ENCODE peak calls at places on chromosomes 3 and 15, in six cellular contexts. J is lung; Q is CD8-positive, alpha-beta T cell; C is uterus; Z is AG10803; W is lower lobe of right lung. P is an unnamed sample.

GRCh38 chr15:59741274-59741906 is 52.3 kb upstream of the BNIP2 start:
- DNase-seq in J (no peak), Q (no peak), C (no peak), Z (peak; percentile 9), W (no peak), P (no peak)

GRCh38 chr15:78763796-78764241 is 47.4 kb downstream of the ADAMTS7 start:
- DNase-seq in J (no peak), Q (no peak), C (peak; percentile 9), Z (no peak), W (peak; percentile 43), P (no peak)

GRCh38 chr15:62545392-62546227 is 380.5 kb upstream of the C2CD4B start:
- DNase-seq in J (peak; percentile 34), Q (no peak), C (peak; percentile 41), Z (peak; percentile 90), W (no peak), P (no peak)

GRCh38 chr3:46293991-46294833 is 52.0 kb downstream of the CCR3 start:
- DNase-seq in J (no peak), Q (no peak), C (no peak), Z (no peak), W (no peak), P (no peak)

GRCh38 chr3:17765819-17766472 is 23.5 kb upstream of the TBC1D5 start:
- DNase-seq in J (no peak), Q (no peak), C (no peak), Z (no peak), W (no peak), P (no peak)

GRCh38 chr3:179666436-179667035 is 13.7 kb downstream of the USP13 start:
- DNase-seq in J (peak; percentile 80), Q (no peak), C (no peak), Z (peak; percentile 31), W (peak; percentile 81), P (no peak)

GRCh38 chr3:156233875-156234274 is 113.5 kb downstream of the KCNAB1 start:
- DNase-seq in J (no peak), Q (no peak), C (no peak), Z (peak; percentile 41), W (no peak), P (peak; percentile 19)

GRCh38 chr15:38598749-38599148 is 34.1 kb upstream of the RASGRP1 start:
- DNase-seq in J (no peak), Q (no peak), C (no peak), Z (no peak), W (no peak), P (no peak)

GRCh38 chr15:77541421-77542181 is 91.1 kb downstream of the LINGO1 start:
- DNase-seq in J (peak; percentile 36), Q (no peak), C (no peak), Z (peak; percentile 76), W (peak; percentile 67), P (no peak)

GRCh38 chr15:65790692-65791334 is 1.3 kb downstream of the DENND4A start:
- DNase-seq in J (no peak), Q (no peak), C (no peak), Z (no peak), W (no peak), P (no peak)

GRCh38 chr3:186959029-186959624 is 28.8 kb downstream of the ST6GAL1 start:
- DNase-seq in J (no peak), Q (no peak), C (no peak), Z (no peak), W (no peak), P (no peak)

GRCh38 chr15:80639168-80639555 is 55.9 kb upstream of the ABHD17C start:
- DNase-seq in J (no peak), Q (no peak), C (no peak), Z (no peak), W (no peak), P (no peak)

GRCh38 chr3:45940004-45940780 is 3.1 kb upstream of the CXCR6 start:
- DNase-seq in J (no peak), Q (no peak), C (no peak), Z (no peak), W (no peak), P (no peak)

GRCh38 chr15:74270155-74270554 is 34.0 kb downstream of the CCDC33 start:
- DNase-seq in J (no peak), Q (no peak), C (no peak), Z (no peak), W (no peak), P (no peak)

GRCh38 chr3:39750677-39751076 is 58.7 kb upstream of the MYRIP start:
- DNase-seq in J (no peak), Q (no peak), C (no peak), Z (no peak), W (no peak), P (no peak)

GRCh38 chr3:39748002-39748401 is 61.4 kb upstream of the MYRIP start:
- DNase-seq in J (no peak), Q (no peak), C (no peak), Z (no peak), W (no peak), P (no peak)

DNA sequence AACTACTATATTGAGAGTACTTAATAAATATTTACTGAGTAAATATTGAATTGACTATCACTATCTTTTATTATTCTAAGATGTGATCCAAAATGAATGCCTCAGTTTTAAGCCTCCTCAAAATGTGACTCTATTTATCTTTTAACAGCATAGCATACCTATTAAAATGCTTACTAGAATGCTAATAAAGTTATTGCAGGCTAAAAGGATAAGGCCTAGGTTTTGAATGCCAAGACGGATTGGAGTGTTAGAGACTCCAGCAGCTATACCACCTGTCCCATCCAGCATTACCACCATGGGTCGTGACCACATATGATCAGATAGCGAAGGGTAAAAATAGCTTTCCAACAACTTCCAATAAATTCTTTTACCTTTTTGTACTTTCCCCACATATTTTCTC is 64.7 kb upstream of the MYRIP start:
- DNase-seq in J (no peak), Q (no peak), C (no peak), Z (no peak), W (no peak), P (no peak)
- H3K4me3 ChIP-seq in J (no peak overlapping the region), Q (no peak overlapping the region), C (no peak overlapping the region), Z (no peak overlapping the region), W (no peak overlapping the region), P (no peak overlapping the region)

DNA sequence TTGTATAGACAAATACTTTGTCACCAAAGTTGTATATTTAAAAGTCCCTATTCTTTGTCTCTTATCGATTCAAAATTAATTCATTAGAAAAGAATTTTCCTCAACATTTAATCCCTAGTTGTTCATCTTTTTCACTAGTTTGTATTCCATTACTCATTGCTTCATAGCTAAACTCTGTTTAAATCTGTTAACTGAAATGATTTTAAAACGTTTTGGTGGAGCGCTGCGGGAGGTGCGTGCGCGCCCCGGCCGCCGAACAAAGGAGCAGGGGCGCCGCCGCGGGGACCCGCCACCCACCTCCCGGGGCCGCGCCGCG is 56.4 kb upstream of the GOLGA8A start:
- DNase-seq in J (no peak), Q (no peak), C (no peak), Z (no peak), W (no peak), P (no peak)
- H3K4me3 ChIP-seq in J (no peak overlapping the region), Q (no peak overlapping the region), C (no peak overlapping the region), Z (no peak overlapping the region), W (no peak overlapping the region), P (no peak overlapping the region)

GRCh38 chr3:43086460-43087165 is 19.3 kb downstream of the POMGNT2 start:
- DNase-seq in J (no peak), Q (no peak), C (no peak), Z (peak; percentile 1), W (no peak), P (no peak)
- H3K4me3 ChIP-seq in J (no peak overlapping the region), Q (no peak overlapping the region), C (no peak overlapping the region), Z (no peak overlapping the region), W (no peak overlapping the region), P (no peak overlapping the region)

GRCh38 chr3:142445816-142446254 is 2.0 kb downstream of the XRN1 start:
- DNase-seq in J (no peak), Q (no peak), C (no peak), Z (peak; percentile 9), W (no peak), P (no peak)
- H3K4me3 ChIP-seq in J (no peak overlapping the region), Q (peak overlapping the region; percentile 93), C (no peak overlapping the region), Z (peak overlapping the region; percentile 28), W (peak overlapping the region; percentile 90), P (peak overlapping the region; percentile 5)

DNA sequence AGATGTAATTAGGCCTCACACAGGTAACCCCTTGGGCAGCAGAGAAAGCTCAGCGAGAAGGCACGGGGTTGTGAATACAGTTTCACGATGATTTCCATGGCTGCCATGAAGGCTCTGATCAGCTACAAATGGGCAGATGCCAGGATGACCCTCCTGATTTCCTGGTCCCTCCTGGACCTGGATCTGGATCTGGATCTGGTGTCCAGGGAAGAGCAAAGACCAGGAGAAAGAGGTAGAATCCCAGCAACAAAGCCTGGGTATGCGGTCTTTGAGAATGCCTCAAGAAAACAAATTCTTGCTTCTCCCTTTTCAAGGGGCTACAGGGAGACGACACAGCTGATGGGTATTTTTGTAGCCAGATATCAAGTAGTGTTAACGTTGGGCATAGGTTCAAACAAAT is 175.7 kb downstream of the RORA start:
- DNase-seq in J (no peak), Q (no peak), C (no peak), Z (no peak), W (no peak), P (no peak)
- H3K4me3 ChIP-seq in J (no peak overlapping the region), Q (no peak overlapping the region), C (no peak overlapping the region), Z (no peak overlapping the region), W (no peak overlapping the region), P (no peak overlapping the region)

GRCh38 chr3:133674290-133674912 is 12.7 kb upstream of the TOPBP1 start:
- DNase-seq in J (no peak), Q (no peak), C (no peak), Z (no peak), W (no peak), P (no peak)
- H3K4me3 ChIP-seq in J (no peak overlapping the region), Q (no peak overlapping the region), C (no peak overlapping the region), Z (no peak overlapping the region), W (no peak overlapping the region), P (no peak overlapping the region)

GRCh38 chr3:193592841-193593665 is at the start of gene OPA1:
- DNase-seq in J (peak; percentile 98), Q (peak; percentile 83), C (peak; percentile 97), Z (peak; percentile 99), W (peak; percentile 99), P (peak; percentile 98)

GRCh38 chr3:193598202-193598601 is 5.2 kb downstream of the OPA1 start:
- DNase-seq in J (no peak), Q (no peak), C (no peak), Z (no peak), W (no peak), P (no peak)

GRCh38 chr3:193593666-193594025 is 638 bp downstream of the OPA1 start:
- DNase-seq in J (no peak), Q (no peak), C (no peak), Z (peak; percentile 11), W (no peak), P (no peak)

GRCh38 chr3:193595939-193596487 is 3.0 kb downstream of the OPA1 start:
- DNase-seq in J (no peak), Q (no peak), C (no peak), Z (no peak), W (no peak), P (no peak)

DNA sequence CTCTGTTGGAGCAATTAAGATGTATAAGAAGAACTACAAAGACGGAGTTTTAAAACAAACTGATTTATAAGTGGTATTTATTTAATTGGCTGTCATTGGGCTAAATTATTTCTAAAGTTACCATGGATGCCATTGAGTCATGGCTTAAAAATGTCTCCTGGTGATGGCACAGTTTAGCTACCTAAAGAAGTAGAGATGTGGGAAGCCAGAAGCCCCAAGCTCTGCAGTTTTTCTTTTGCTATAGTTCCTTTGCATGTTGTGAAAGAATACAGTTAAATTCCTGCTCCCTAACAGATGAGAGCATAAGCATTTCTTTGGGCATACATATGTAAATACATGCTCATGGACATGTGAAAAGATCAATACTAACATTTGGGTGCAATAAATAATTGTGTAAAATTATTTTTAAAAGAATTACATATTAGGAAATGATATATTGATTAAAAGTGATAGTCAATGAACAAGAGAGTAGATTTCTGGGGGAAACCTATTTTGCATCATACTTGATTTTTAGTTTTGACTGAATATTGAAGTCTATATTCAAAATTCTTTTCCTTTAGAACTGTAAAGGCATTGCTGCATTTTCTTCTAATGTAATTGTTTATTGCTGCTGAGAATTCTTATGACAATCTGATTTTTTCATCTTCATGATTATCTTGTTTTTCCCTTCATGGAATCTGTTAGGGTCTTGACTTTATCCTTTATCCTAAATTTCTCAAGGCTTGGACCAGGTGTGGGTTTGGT is 2.1 kb downstream of the OPA1 start:
- DNase-seq in J (no peak), Q (no peak), C (no peak), Z (peak; percentile 22), W (no peak), P (no peak)
- H3K4me3 ChIP-seq in J (no peak overlapping the region), Q (no peak overlapping the region), C (no peak overlapping the region), Z (no peak overlapping the region), W (no peak overlapping the region), P (no peak overlapping the region)

P was measured in SJSA1.